ENCODE peak calls at places on chromosomes 12 and 14, in six cellular contexts. One of them, this sample, is unnamed.

GRCh38 chr12:129300011-129300410 is 446.7 kb downstream of the GLT1D1 start:
- DNase-seq in GM19239: no peak
- DNase-seq in mucosa of gallbladder: no peak
- DNase-seq in colonic mucosa: no peak
- DNase-seq in CD4-positive, alpha-beta T cell: no peak
- DNase-seq in kidney tubule cell: no peak
- DNase-seq in this sample: no peak

GRCh38 chr14:23550827-23551265 is 719 bp downstream of the ZFHX2 start:
- DNase-seq in kidney tubule cell: no peak
- DNase-seq in GM19239: no peak
- DNase-seq in colonic mucosa: no peak
- DNase-seq in CD4-positive, alpha-beta T cell: no peak
- DNase-seq in mucosa of gallbladder: no peak
- DNase-seq in this sample: no peak

GRCh38 chr12:87160848-87161601 is 868.2 kb downstream of the C12orf50 start:
- DNase-seq in mucosa of gallbladder: no peak
- DNase-seq in GM19239: no peak
- DNase-seq in kidney tubule cell: no peak
- DNase-seq in colonic mucosa: no peak
- DNase-seq in CD4-positive, alpha-beta T cell: no peak
- DNase-seq in this sample: no peak

GRCh38 chr12:51419473-51420228 is 5.0 kb upstream of the SLC4A8 start:
- DNase-seq in kidney tubule cell: no peak
- DNase-seq in CD4-positive, alpha-beta T cell: no peak
- DNase-seq in GM19239: no peak
- DNase-seq in mucosa of gallbladder: no peak
- DNase-seq in colonic mucosa: no peak
- DNase-seq in this sample: no peak

GRCh38 chr12:12715459-12716150 is 1.6 kb upstream of the CDKN1B start:
- DNase-seq in kidney tubule cell: no peak
- DNase-seq in colonic mucosa: peak; percentile 62
- DNase-seq in GM19239: no peak
- DNase-seq in mucosa of gallbladder: no peak
- DNase-seq in CD4-positive, alpha-beta T cell: peak; percentile 20
- DNase-seq in this sample: no peak

GRCh38 chr12:51208016-51208660 is 9.7 kb downstream of the POU6F1 start:
- DNase-seq in colonic mucosa: no peak
- DNase-seq in kidney tubule cell: no peak
- DNase-seq in GM19239: no peak
- DNase-seq in CD4-positive, alpha-beta T cell: no peak
- DNase-seq in mucosa of gallbladder: no peak
- DNase-seq in this sample: no peak

GRCh38 chr14:90440592-90440991 is 43.8 kb downstream of the CALM1 start:
- DNase-seq in mucosa of gallbladder: no peak
- DNase-seq in colonic mucosa: no peak
- DNase-seq in GM19239: no peak
- DNase-seq in kidney tubule cell: no peak
- DNase-seq in CD4-positive, alpha-beta T cell: no peak
- DNase-seq in this sample: no peak

GRCh38 chr14:47227051-47227600 is 448.3 kb downstream of the MDGA2 start:
- DNase-seq in colonic mucosa: no peak
- DNase-seq in CD4-positive, alpha-beta T cell: no peak
- DNase-seq in kidney tubule cell: peak; percentile 8
- DNase-seq in GM19239: no peak
- DNase-seq in mucosa of gallbladder: no peak
- DNase-seq in this sample: no peak

GRCh38 chr14:56487090-56487667 is 92.4 kb upstream of the TMEM260 start:
- DNase-seq in kidney tubule cell: peak; percentile 14
- DNase-seq in GM19239: no peak
- DNase-seq in CD4-positive, alpha-beta T cell: no peak
- DNase-seq in colonic mucosa: no peak
- DNase-seq in mucosa of gallbladder: no peak
- DNase-seq in this sample: no peak

GRCh38 chr12:6178981-6179761 is 21.0 kb upstream of the CD9 start:
- DNase-seq in kidney tubule cell: no peak
- DNase-seq in CD4-positive, alpha-beta T cell: no peak
- DNase-seq in colonic mucosa: no peak
- DNase-seq in mucosa of gallbladder: no peak
- DNase-seq in GM19239: no peak
- DNase-seq in this sample: no peak

GRCh38 chr14:39474416-39474911 is 42.2 kb upstream of the FBXO33 start:
- DNase-seq in CD4-positive, alpha-beta T cell: no peak
- DNase-seq in GM19239: no peak
- DNase-seq in colonic mucosa: no peak
- DNase-seq in kidney tubule cell: peak; percentile 36
- DNase-seq in mucosa of gallbladder: no peak
- DNase-seq in this sample: no peak

GRCh38 chr12:110224379-110225304 is 56.4 kb upstream of the ATP2A2 start:
- DNase-seq in colonic mucosa: no peak
- DNase-seq in CD4-positive, alpha-beta T cell: no peak
- DNase-seq in GM19239: no peak
- DNase-seq in mucosa of gallbladder: no peak
- DNase-seq in kidney tubule cell: peak; percentile 60
- DNase-seq in this sample: no peak

GRCh38 chr12:6312529-6313325 is 2.2 kb downstream of the PLEKHG6 start:
- DNase-seq in CD4-positive, alpha-beta T cell: no peak
- DNase-seq in colonic mucosa: peak; percentile 92
- DNase-seq in GM19239: no peak
- DNase-seq in mucosa of gallbladder: peak; percentile 89
- DNase-seq in kidney tubule cell: peak; percentile 80
- DNase-seq in this sample: no peak

GRCh38 chr14:69713976-69714716 is 52.8 kb upstream of the SRSF5 start:
- DNase-seq in colonic mucosa: peak; percentile 69
- DNase-seq in GM19239: no peak
- DNase-seq in mucosa of gallbladder: no peak
- DNase-seq in CD4-positive, alpha-beta T cell: no peak
- DNase-seq in kidney tubule cell: no peak
- DNase-seq in this sample: no peak

GRCh38 chr14:60241091-60241490 is 7.9 kb upstream of the PPM1A start:
- DNase-seq in kidney tubule cell: no peak
- DNase-seq in CD4-positive, alpha-beta T cell: no peak
- DNase-seq in GM19239: no peak
- DNase-seq in mucosa of gallbladder: no peak
- DNase-seq in colonic mucosa: no peak
- DNase-seq in this sample: no peak

GRCh38 chr14:101810897-101811620 is 49.5 kb downstream of the PPP2R5C start:
- DNase-seq in GM19239: no peak
- DNase-seq in colonic mucosa: no peak
- DNase-seq in kidney tubule cell: peak; percentile 60
- DNase-seq in CD4-positive, alpha-beta T cell: no peak
- DNase-seq in mucosa of gallbladder: no peak
- DNase-seq in this sample: no peak

GRCh38 chr14:75811136-75811839 is 150.2 kb downstream of the TTLL5 start:
- DNase-seq in mucosa of gallbladder: no peak
- DNase-seq in kidney tubule cell: no peak
- DNase-seq in GM19239: no peak
- DNase-seq in colonic mucosa: no peak
- DNase-seq in CD4-positive, alpha-beta T cell: no peak
- DNase-seq in this sample: no peak

GRCh38 chr12:75086086-75087038 is 123.3 kb downstream of the KCNC2 start:
- DNase-seq in mucosa of gallbladder: no peak
- DNase-seq in colonic mucosa: no peak
- DNase-seq in GM19239: no peak
- DNase-seq in CD4-positive, alpha-beta T cell: no peak
- DNase-seq in kidney tubule cell: no peak
- DNase-seq in this sample: no peak

GRCh38 chr12:17381211-17381610 is 708.8 kb downstream of the RERGL start:
- DNase-seq in kidney tubule cell: peak; percentile 29
- DNase-seq in colonic mucosa: no peak
- DNase-seq in CD4-positive, alpha-beta T cell: no peak
- DNase-seq in mucosa of gallbladder: no peak
- DNase-seq in GM19239: no peak
- DNase-seq in this sample: no peak

GRCh38 chr14:97655169-97655948 is 858.2 kb downstream of the VRK1 start:
- DNase-seq in GM19239: no peak
- DNase-seq in kidney tubule cell: no peak
- DNase-seq in mucosa of gallbladder: no peak
- DNase-seq in CD4-positive, alpha-beta T cell: no peak
- DNase-seq in colonic mucosa: no peak
- DNase-seq in this sample: no peak

GRCh38 chr14:93239869-93240677 is 33.0 kb downstream of the UBR7 start:
- DNase-seq in mucosa of gallbladder: no peak
- DNase-seq in kidney tubule cell: peak; percentile 80
- DNase-seq in CD4-positive, alpha-beta T cell: peak; percentile 8
- DNase-seq in colonic mucosa: no peak
- DNase-seq in GM19239: no peak
- DNase-seq in this sample: no peak

GRCh38 chr12:101830391-101831325 is at the start of gene GNPTAB:
- DNase-seq in mucosa of gallbladder: peak; percentile 94
- DNase-seq in CD4-positive, alpha-beta T cell: peak; percentile 96
- DNase-seq in colonic mucosa: peak; percentile 95
- DNase-seq in GM19239: peak; percentile 87
- DNase-seq in kidney tubule cell: peak; percentile 94
- DNase-seq in this sample: peak; percentile 60

GRCh38 chr12:111715242-111715641 is 29.4 kb downstream of the ACAD10 start:
- DNase-seq in colonic mucosa: no peak
- DNase-seq in GM19239: no peak
- DNase-seq in kidney tubule cell: no peak
- DNase-seq in CD4-positive, alpha-beta T cell: no peak
- DNase-seq in mucosa of gallbladder: no peak
- DNase-seq in this sample: no peak

GRCh38 chr12:127528576-127528975 is 738.4 kb upstream of the TMEM132C start:
- DNase-seq in kidney tubule cell: no peak
- DNase-seq in colonic mucosa: no peak
- DNase-seq in GM19239: no peak
- DNase-seq in CD4-positive, alpha-beta T cell: no peak
- DNase-seq in mucosa of gallbladder: no peak
- DNase-seq in this sample: no peak

GRCh38 chr12:93390025-93390424 is 12.3 kb downstream of the NUDT4 start:
- DNase-seq in mucosa of gallbladder: no peak
- DNase-seq in GM19239: no peak
- DNase-seq in kidney tubule cell: peak; percentile 34
- DNase-seq in colonic mucosa: no peak
- DNase-seq in CD4-positive, alpha-beta T cell: no peak
- DNase-seq in this sample: no peak

GRCh38 chr14:72771561-72771960 is 122.3 kb downstream of the DPF3 start:
- DNase-seq in mucosa of gallbladder: no peak
- DNase-seq in kidney tubule cell: no peak
- DNase-seq in colonic mucosa: peak; percentile 88
- DNase-seq in GM19239: no peak
- DNase-seq in CD4-positive, alpha-beta T cell: no peak
- DNase-seq in this sample: no peak

GRCh38 chr14:88791629-88792571 is 853 bp downstream of the EML5 start:
- DNase-seq in colonic mucosa: peak; percentile 30
- DNase-seq in CD4-positive, alpha-beta T cell: no peak
- DNase-seq in GM19239: no peak
- DNase-seq in mucosa of gallbladder: no peak
- DNase-seq in kidney tubule cell: peak; percentile 9
- DNase-seq in this sample: no peak